ENCODE peak calls at places on chromosomes 11 and 22, in ten cellular contexts. R is HepG2, F is spleen, Z is H1, O is upper lobe of left lung, T is HCT116, Y is GM23338, Q is sigmoid colon, I is esophagus muscularis mucosa, A is Panc1. U is an unnamed sample. For H3K27me3, the result is how much of the 10 kb centered on the place peaks cover.

GRCh38 chr22:36644333-36644757 is 59.2 kb downstream of the CACNG2 start:
- DNase-seq in I (no peak), R (peak), A (peak), Q (no peak), Z (no peak), Y (peak), F (no peak), O (no peak), T (peak), U (peak)

GRCh38 chr11:17777086-17777725 is 42.6 kb downstream of the KCNC1 start:
- DNase-seq in R (no peak), A (no peak), Y (no peak), Z (no peak), Q (peak), T (no peak), O (no peak), I (no peak), F (peak), U (no peak)

GRCh38 chr22:43476751-43477150 is 64.9 kb downstream of the MPPED1 start:
- DNase-seq in I (no peak), A (no peak), F (peak), R (no peak), Z (no peak), Y (no peak), O (no peak), Q (no peak), T (no peak), U (no peak)

GRCh38 chr11:64227405-64227956 is 1.4 kb downstream of the NUDT22 start:
- DNase-seq in Y (no peak), R (no peak), Q (peak), O (peak), Z (no peak), F (peak), I (no peak), A (no peak), T (no peak), U (no peak)

GRCh38 chr11:76792505-76793264 is 9.5 kb downstream of the TSKU start:
- DNase-seq in Z (no peak), Q (peak), R (no peak), I (no peak), A (no peak), T (no peak), O (peak), Y (no peak), F (peak), U (no peak)

GRCh38 chr11:7485136-7485853 is at the start of gene OLFML1:
- DNase-seq in O (no peak), I (no peak), Z (no peak), R (peak), A (no peak), F (no peak), T (no peak), Y (no peak), Q (no peak), U (no peak)

GRCh38 chr11:26088391-26088790 is 243.5 kb upstream of the ANO3 start:
- DNase-seq in O (no peak), Y (no peak), Z (no peak), I (no peak), F (no peak), A (no peak), Q (no peak), T (no peak), R (no peak), U (no peak)

GRCh38 chr11:70343631-70344030 is 54.7 kb upstream of the CTTN start:
- DNase-seq in T (no peak), F (no peak), I (no peak), Z (no peak), Y (no peak), A (no peak), O (peak), R (no peak), Q (no peak), U (no peak)

GRCh38 chr22:24945430-24945829 is 1.1 kb downstream of the LHFPL7 start:
- DNase-seq in I (no peak), Q (no peak), R (no peak), O (no peak), A (no peak), Y (no peak), F (no peak), Z (no peak), T (no peak), U (no peak)

GRCh38 chr11:75432911-75433321 is at the start of gene KLHL35:
- DNase-seq in T (no peak), O (no peak), Y (no peak), Q (no peak), F (peak), R (no peak), A (no peak), Z (no peak), I (no peak), U (no peak)
- H3K27me3 ChIP-seq in T (under half), O (under half), Y (half or more), Q (under half), F (under half), R (under half), A (under half), Z (half or more), I (under half), U (under half)

DNA sequence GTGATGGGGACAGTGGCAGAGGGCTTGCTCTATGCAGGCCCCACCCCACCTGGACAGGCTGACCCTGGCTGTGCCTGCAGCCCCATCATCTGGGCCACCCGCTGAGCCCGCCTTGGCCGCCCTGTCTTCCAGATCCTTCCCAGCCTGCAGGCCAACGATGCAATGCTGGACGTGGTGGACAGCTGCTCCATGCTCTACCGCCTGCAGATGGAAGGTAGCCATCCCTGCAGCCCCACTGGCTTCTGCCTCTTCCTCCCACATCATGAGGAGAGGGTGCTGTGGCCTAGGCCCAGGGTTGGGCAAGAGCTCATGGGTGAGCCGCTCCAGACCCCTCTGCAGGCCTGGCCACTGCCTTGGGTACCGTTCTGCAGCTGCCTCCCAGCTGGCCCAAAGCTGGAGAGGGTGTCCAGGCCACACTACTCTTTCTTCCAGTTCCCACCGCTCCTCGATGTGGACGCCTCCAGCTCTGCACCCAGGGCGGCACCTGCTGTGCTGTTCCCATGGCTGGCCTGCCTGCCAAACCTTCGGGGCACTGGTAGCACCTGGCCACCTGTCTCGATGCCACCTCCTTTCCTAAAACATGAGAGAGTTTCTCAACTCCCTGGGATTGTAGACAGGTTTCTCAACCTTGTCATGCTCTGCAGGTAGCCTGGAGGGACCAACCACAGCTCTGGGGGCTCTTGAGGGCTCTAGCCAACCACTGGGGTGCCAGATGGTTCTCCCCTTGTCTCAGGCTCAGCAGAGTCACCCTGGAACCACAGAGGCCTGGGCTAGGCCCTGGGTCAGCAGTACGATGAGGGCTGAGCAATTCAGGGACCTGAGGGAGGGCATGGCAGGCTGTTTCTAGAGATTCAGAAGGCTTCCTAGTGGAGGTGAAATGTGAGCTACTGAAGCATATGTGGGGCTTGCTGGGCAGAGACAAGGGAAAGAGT is 9.5 kb upstream of the GTSE1 start:
- DNase-seq in F (peak), Y (no peak), T (no peak), R (no peak), Z (no peak), Q (no peak), A (no peak), O (no peak), I (no peak), U (no peak)
- TF ChIP-seq POLR2AphosphoS5 in F (peak), Y (no peak), T (no peak), R (no peak), Z (no peak), Q (no peak), A (no peak), O (no peak), I (no peak), U (no peak)

GRCh38 chr22:29145321-29146072 is 60.2 kb upstream of the EMID1 start:
- DNase-seq in I (no peak), Y (no peak), R (no peak), F (peak), T (no peak), O (peak), A (no peak), Q (peak), Z (no peak), U (no peak)
- H3K27me3 ChIP-seq in I (under half), Y (under half), R (under half), F (under half), T (under half), O (under half), A (under half), Q (under half), Z (under half), U (under half)

GRCh38 chr22:48742191-48742555 is 1085.5 kb downstream of the BRD1 start:
- DNase-seq in Y (no peak), T (no peak), R (no peak), Q (no peak), I (no peak), F (peak), A (no peak), O (no peak), Z (no peak), U (no peak)
- TF ChIP-seq POLR2AphosphoS5 in Y (no peak), T (no peak), R (no peak), Q (no peak), I (no peak), F (no peak), A (no peak), O (no peak), Z (no peak), U (no peak)

GRCh38 chr11:13964771-13965074 is 2.2 kb downstream of the SPON1 start:
- DNase-seq in Y (no peak), R (no peak), Z (no peak), I (no peak), F (no peak), A (no peak), T (no peak), O (no peak), Q (no peak), U (no peak)

GRCh38 chr11:13965337-13965736 is 2.8 kb downstream of the SPON1 start:
- DNase-seq in F (no peak), T (no peak), Y (peak), Q (no peak), O (no peak), Z (no peak), A (no peak), R (peak), I (no peak), U (no peak)

GRCh38 chr11:13963169-13963948 is 836 bp downstream of the SPON1 start:
- DNase-seq in F (peak), T (no peak), Y (peak), Q (peak), A (no peak), I (no peak), O (no peak), R (no peak), Z (no peak), U (no peak)

GRCh38 chr11:13962562-13963168 is at the start of gene SPON1:
- DNase-seq in I (no peak), F (peak), Y (peak), Q (peak), Z (no peak), O (peak), A (no peak), T (no peak), R (no peak), U (no peak)

GRCh38 chr11:13963949-13964770 is 1.6 kb downstream of the SPON1 start:
- DNase-seq in T (no peak), R (no peak), I (no peak), F (no peak), Y (peak), Z (no peak), A (no peak), Q (no peak), O (peak), U (no peak)
- H3K27me3 ChIP-seq in T (under half), R (under half), I (under half), F (under half), Y (half or more), Z (half or more), A (half or more), Q (under half), O (under half), U (half or more)

GRCh38 chr11:2077061-2077802 is 62.0 kb downstream of the IGF2 start:
- DNase-seq in Z (no peak), R (peak), I (no peak), Q (no peak), F (no peak), Y (no peak), A (peak), T (no peak), O (no peak), U (no peak)
- TF ChIP-seq POLR2AphosphoS5 in Z (no peak), R (no peak), I (no peak), Q (no peak), F (no peak), Y (no peak), A (no peak), T (no peak), O (no peak), U (no peak)

GRCh38 chr22:22032099-22032905 is 49.7 kb upstream of the TOP3B start:
- DNase-seq in F (no peak), I (peak), O (no peak), T (no peak), Z (no peak), A (no peak), Y (no peak), R (no peak), Q (no peak), U (no peak)

GRCh38 chr22:22032906-22033802 is 50.6 kb upstream of the TOP3B start:
- DNase-seq in O (no peak), T (no peak), Y (no peak), F (no peak), I (peak), A (no peak), Q (no peak), Z (no peak), R (no peak), U (no peak)

GRCh38 chr22:22035203-22035602 is 52.6 kb upstream of the TOP3B start:
- DNase-seq in A (no peak), Z (no peak), Q (no peak), Y (no peak), O (no peak), R (no peak), F (no peak), T (no peak), I (no peak), U (no peak)

GRCh38 chr22:22034469-22035132 is 52.0 kb upstream of the TOP3B start:
- DNase-seq in T (no peak), F (no peak), O (no peak), Z (no peak), R (no peak), A (no peak), Y (no peak), I (peak), Q (no peak), U (no peak)

DNA sequence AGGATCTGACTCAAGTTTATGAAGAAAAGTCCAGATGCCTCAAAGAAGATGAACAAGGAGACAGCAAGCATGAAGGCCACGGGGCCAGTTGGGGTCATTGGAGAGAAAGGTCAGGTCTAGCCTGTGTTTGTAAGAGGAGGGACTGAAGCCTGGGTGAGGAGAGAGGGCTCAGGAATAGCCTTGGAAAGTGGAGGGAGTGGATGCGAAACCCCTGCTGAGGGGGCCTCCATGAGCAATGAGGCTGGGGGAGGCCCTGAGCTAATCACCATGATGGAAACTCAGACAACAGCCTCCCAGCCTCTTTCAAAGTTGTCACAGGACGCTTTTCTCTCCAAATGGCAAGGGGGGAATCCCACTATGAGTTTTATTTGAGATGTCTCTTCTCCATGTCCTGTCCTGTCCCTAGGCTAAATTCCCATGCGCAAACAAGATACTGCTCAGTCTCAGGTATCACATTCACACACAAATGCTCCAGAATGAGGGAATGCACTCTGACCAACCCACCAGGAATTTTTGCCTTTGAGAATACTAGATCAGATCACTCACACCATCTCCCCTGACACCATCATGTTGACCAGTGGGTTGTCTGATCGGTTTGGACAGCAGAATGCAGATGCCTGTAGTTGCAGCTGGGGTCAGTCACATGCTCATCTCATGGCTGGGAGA is 51.3 kb upstream of the TOP3B start:
- DNase-seq in T (no peak), R (no peak), F (no peak), O (no peak), A (no peak), Q (no peak), Y (no peak), Z (no peak), I (peak), U (no peak)
- H3K27me3 ChIP-seq in T (under half), R (under half), F (under half), O (under half), A (under half), Q (under half), Y (half or more), Z (half or more), I (under half), U (under half)

DNA sequence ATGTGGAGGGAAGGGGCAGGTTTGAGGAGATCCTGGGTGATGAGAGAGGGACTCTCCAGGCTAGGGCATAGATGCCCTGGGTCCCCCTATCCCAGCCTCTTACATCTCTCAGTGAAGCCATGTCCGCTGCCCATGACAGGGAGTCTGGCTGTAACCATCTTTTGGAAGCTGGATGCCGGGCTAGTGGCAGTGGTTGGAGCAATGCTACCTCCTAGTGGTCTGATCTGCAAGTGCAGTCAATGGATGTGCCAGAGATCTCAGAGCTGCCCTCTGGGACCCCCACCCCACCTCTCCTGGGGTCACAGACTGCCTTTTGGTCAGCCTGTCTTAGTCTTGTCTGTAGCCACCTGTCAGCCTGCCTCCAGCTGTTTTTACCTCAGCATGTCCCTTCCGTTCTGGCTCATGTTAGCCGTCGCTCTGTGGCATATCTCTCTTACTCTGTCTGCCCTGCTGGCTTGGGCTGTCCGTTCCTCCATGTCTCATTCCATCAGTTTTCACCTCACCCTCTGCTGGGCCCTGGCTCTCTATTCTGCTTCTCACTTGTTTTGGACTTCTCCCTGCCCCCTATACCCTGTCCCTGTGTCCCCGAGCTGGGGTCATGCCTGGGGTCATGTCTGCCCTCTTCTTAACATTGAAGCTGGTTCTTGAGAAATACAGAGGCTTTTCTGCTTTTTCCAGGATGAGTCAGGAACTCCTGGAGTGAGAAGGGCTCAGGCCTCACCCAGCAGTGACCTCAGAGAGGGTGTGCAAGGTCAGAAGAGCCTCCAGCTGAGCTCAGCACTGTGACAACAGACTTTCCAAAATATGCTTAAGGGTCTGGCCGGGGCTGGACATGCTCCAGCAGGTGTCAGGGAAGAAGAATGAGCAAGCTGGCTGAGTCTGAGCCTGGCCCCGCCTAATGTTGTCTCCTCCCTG is 52.0 kb upstream of the THY1 start:
- DNase-seq in Q (peak), Z (no peak), O (no peak), F (no peak), R (peak), Y (peak), A (peak), T (no peak), I (peak), U (no peak)
- TF ChIP-seq POLR2AphosphoS5 in Q (no peak), Z (no peak), O (no peak), F (no peak), R (no peak), Y (no peak), A (no peak), T (no peak), I (peak), U (no peak)

GRCh38 chr22:50011447-50012200 is 941 bp downstream of the IL17REL start:
- DNase-seq in R (no peak), Q (peak), I (no peak), O (peak), F (no peak), Z (no peak), T (no peak), A (no peak), Y (peak), U (no peak)

GRCh38 chr22:50009251-50009650 is 3.3 kb downstream of the IL17REL start:
- DNase-seq in O (peak), Y (no peak), F (no peak), A (no peak), I (no peak), T (no peak), R (no peak), Z (no peak), Q (no peak), U (no peak)

GRCh38 chr22:50010676-50011446 is 1.7 kb downstream of the IL17REL start:
- DNase-seq in Y (no peak), T (no peak), F (no peak), Z (no peak), Q (peak), R (no peak), I (no peak), O (peak), A (no peak), U (no peak)

GRCh38 chr22:50008151-50009040 is 4.2 kb downstream of the IL17REL start:
- DNase-seq in A (no peak), T (no peak), O (peak), R (no peak), F (no peak), Z (no peak), Q (no peak), Y (peak), I (no peak), U (no peak)

DNA sequence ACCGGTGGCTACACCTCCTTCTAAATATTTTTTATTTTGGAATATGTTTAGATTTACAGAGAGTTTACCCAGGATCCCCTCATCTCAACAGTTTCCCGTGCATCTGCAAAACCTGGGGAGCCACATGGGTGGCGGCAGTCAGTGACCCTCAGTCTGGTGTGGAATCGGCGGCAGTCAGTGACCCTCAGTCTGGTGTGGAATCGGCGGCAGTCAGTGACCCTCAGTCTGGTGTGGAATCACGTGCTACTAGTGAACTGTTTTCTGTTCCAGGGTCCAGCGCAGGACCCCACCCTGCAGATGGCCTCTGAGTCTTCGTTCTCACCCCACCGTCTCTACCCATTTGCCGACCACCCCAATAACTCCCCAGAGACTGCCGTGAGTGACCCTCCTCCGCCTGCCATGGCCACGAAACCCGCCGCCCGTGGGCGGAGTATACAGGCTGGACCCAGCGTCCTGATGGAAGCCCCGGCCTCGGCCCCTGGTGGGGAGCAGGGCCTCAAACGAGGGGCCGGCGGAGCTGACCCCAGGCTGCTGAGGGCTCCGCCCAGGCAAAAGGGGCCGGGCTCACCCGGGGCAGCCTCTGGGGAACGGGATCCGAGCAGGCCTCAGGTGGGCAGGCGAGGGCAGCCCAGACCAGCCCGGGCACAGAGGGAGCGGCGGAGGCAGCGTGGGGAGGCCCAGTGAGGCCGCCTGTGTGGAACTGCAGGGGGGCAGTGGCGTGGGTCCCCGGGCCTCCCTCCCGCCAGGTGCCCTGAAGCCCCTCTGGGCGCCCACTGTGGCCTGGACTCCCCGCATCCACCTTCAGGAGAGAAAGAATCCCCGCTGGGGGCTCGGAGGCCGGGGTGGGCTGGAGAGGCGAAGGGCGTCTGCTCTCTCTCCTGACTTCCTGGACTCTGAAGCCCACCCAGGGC is 2.5 kb downstream of the IL17REL start:
- DNase-seq in R (no peak), Z (no peak), T (no peak), F (no peak), A (no peak), O (peak), I (no peak), Q (peak), Y (no peak), U (no peak)
- H3K27me3 ChIP-seq in R (half or more), Z (under half), T (under half), F (half or more), A (under half), O (under half), I (under half), Q (half or more), Y (under half), U (under half)

U was measured in HL-60.